ENCODE peak calls at places on chromosome 15, in four cellular contexts. Z is HCT116, O is GM23338, V is neural progenitor cell. D is an unnamed sample.

GRCh38 chr15:98525625-98526024 is 122.7 kb upstream of the IGF1R start:
- DNase-seq in Z (no peak), O (peak), V (no peak), D (no peak)

GRCh38 chr15:44136991-44137477 is 58.0 kb downstream of the FRMD5 start:
- DNase-seq in Z (no peak), O (peak), V (peak), D (no peak)

GRCh38 chr15:35540885-35541284 is 5.1 kb downstream of the DPH6 start:
- DNase-seq in Z (no peak), O (no peak), V (no peak), D (peak)

GRCh38 chr15:100687532-100688215 is 85.3 kb downstream of the ASB7 start:
- DNase-seq in Z (no peak), O (no peak), V (no peak), D (peak)

GRCh38 chr15:65583701-65584100 is 27.2 kb downstream of the INTS14 start:
- DNase-seq in Z (no peak), O (peak), V (peak), D (no peak)

GRCh38 chr15:95968856-95969255 is 361.6 kb upstream of the NR2F2 start:
- DNase-seq in Z (no peak), O (no peak), V (no peak), D (no peak)

GRCh38 chr15:87758739-87759457 is 497.6 kb downstream of the NTRK3 start:
- DNase-seq in Z (no peak), O (no peak), V (no peak), D (no peak)

GRCh38 chr15:57872281-57873010 is 165.9 kb downstream of the POLR2M start:
- DNase-seq in Z (no peak), O (no peak), V (no peak), D (no peak)

GRCh38 chr15:56772868-56773639 is 39.7 kb upstream of the ZNF280D start:
- DNase-seq in Z (no peak), O (peak), V (no peak), D (no peak)

DNA sequence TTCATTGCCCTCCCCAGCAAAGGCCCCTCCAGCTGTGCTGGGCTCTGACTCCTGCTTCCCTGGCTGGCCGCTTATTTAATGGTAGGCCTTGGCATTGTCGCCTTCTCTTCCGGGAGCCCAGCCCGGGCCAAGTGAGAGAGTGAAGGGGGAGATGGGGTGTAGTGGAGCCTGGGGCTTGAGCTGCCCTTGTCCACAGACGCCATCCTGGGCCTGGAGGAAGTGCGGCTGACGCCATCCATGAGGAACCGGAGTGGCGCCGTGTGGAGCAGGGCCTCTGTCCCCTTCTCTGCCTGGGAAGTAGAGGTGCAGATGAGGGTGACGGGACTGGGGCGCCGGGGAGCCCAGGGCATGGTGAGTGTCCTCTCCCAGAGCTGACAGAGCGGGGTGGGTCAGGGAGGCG is 3.3 kb downstream of the LMAN1L start:
- DNase-seq in Z (no peak), O (no peak), V (no peak), D (no peak)
- H3K27ac ChIP-seq in Z (no peak), O (no peak), V (no peak), D (no peak)

GRCh38 chr15:69613182-69613581 is 160.6 kb downstream of the RPLP1 start:
- DNase-seq in Z (no peak), O (no peak), V (no peak), D (no peak)
- TF ChIP-seq CTCF in Z (no peak), O (no peak), V (no peak), D (no peak)

GRCh38 chr15:74422723-74423442 is 10.9 kb downstream of the SEMA7A start:
- DNase-seq in Z (no peak), O (peak), V (peak), D (peak)
- TF ChIP-seq EZH2phosphoT487 in Z (no peak), O (no peak), V (no peak), D (no peak)

GRCh38 chr15:81015595-81016252 is 15.0 kb downstream of the TLNRD1 start:
- DNase-seq in Z (no peak), O (no peak), V (peak), D (no peak)
- H3K27ac ChIP-seq in Z (no peak), O (no peak), V (no peak), D (no peak)

DNA sequence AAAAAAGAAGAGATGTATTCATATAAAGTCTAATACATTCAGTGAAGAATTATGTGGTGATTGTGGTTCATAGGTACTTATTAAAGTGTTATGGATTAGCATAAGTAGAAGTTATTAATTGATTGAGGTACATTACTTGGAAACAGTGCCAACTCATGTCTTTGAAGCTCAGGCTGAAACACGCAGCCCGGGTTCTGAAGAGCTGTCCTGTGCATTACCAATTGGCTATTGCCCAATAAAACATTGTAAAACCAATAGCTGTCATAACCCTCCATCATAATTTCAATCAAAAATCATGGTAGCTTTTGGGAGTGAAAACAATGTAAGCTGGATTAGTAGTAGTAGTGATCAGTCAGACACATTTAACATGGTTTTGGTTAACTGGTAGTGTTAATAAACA is 560.2 kb downstream of the MCTP2 start:
- DNase-seq in Z (no peak), O (no peak), V (no peak), D (no peak)
- TF ChIP-seq CTCF in Z (no peak), O (no peak), V (no peak), D (no peak)

D was measured in PC-3.